ENCODE peak calls at places on chromosome 12, in nine cellular contexts. D is body of pancreas; E is brain microvascular endothelial cell; R is astrocyte of the spinal cord; Z is choroid plexus epithelial cell; G is stomach; M is lower lobe of right lung; I is heart left ventricle; X is CD8-positive, alpha-beta T cell. C is an unnamed sample.

GRCh38 chr12:93851245-93851665 is 174.1 kb downstream of the CRADD start:
- DNase-seq in D (no peak), E (no peak), R (no peak), Z (no peak), G (no peak), M (no peak), I (no peak), X (no peak), C (no peak)

GRCh38 chr12:91877461-91878230 is 268.0 kb downstream of the BTG1 start:
- DNase-seq in D (no peak), E (no peak), R (no peak), Z (no peak), G (no peak), M (no peak), I (no peak), X (no peak), C (no peak)

GRCh38 chr12:115598827-115599226 is 678.7 kb downstream of the MED13L start:
- DNase-seq in D (no peak), E (no peak), R (no peak), Z (peak), G (no peak), M (no peak), I (no peak), X (no peak), C (peak)

GRCh38 chr12:3962661-3963483 is 89.7 kb upstream of the PARP11 start:
- DNase-seq in D (peak), E (no peak), R (no peak), Z (no peak), G (no peak), M (peak), I (peak), X (peak), C (no peak)

GRCh38 chr12:81518638-81519037 is 240.5 kb downstream of the PPFIA2 start:
- DNase-seq in D (no peak), E (no peak), R (no peak), Z (no peak), G (no peak), M (no peak), I (no peak), X (no peak), C (no peak)

GRCh38 chr12:119693006-119693405 is 25.1 kb downstream of the PRKAB1 start:
- DNase-seq in D (peak), E (no peak), R (peak), Z (no peak), G (peak), M (no peak), I (no peak), X (no peak), C (peak)

GRCh38 chr12:10967409-10967808 is 19.3 kb downstream of the TAS2R50 start:
- DNase-seq in D (no peak), E (no peak), R (peak), Z (peak), G (no peak), M (no peak), I (no peak), X (no peak), C (peak)

GRCh38 chr12:116674643-116675183 is 63.2 kb downstream of the SPRING1 start:
- DNase-seq in D (no peak), E (no peak), R (no peak), Z (peak), G (no peak), M (no peak), I (no peak), X (no peak), C (peak)

GRCh38 chr12:5506821-5507231 is 74.9 kb downstream of the NTF3 start:
- DNase-seq in D (peak), E (no peak), R (no peak), Z (no peak), G (no peak), M (no peak), I (no peak), X (no peak), C (no peak)

GRCh38 chr12:25553083-25553482 is at the start of gene LMNTD1:
- DNase-seq in D (no peak), E (peak), R (peak), Z (peak), G (no peak), M (no peak), I (no peak), X (no peak), C (peak)

GRCh38 chr12:50111417-50111692 is 681 bp upstream of the COX14 start:
- DNase-seq in D (no peak), E (no peak), R (no peak), Z (no peak), G (no peak), M (no peak), I (no peak), X (no peak), C (no peak)

GRCh38 chr12:92070054-92070863 is 75.4 kb downstream of the BTG1 start:
- DNase-seq in D (peak), E (no peak), R (no peak), Z (no peak), G (peak), M (no peak), I (no peak), X (no peak), C (no peak)

GRCh38 chr12:42809226-42809625 is 219.7 kb upstream of the PRICKLE1 start:
- DNase-seq in D (no peak), E (peak), R (peak), Z (peak), G (no peak), M (no peak), I (no peak), X (no peak), C (peak)

GRCh38 chr12:39442895-39443703 is at the start of gene KIF21A:
- DNase-seq in D (peak), E (peak), R (peak), Z (peak), G (peak), M (peak), I (peak), X (peak), C (peak)

GRCh38 chr12:13163868-13164267 is 32.7 kb upstream of the EMP1 start:
- DNase-seq in D (no peak), E (no peak), R (no peak), Z (no peak), G (no peak), M (no peak), I (no peak), X (no peak), C (no peak)

GRCh38 chr12:3752096-3752709 is 706 bp downstream of the CRACR2A start:
- DNase-seq in D (peak), E (peak), R (peak), Z (peak), G (peak), M (peak), I (peak), X (peak), C (peak)

GRCh38 chr12:20798561-20798960 is 11.9 kb upstream of the SLCO1B3 start:
- DNase-seq in D (no peak), E (peak), R (peak), Z (peak), G (no peak), M (no peak), I (no peak), X (no peak), C (peak)

GRCh38 chr12:120483621-120484020 is 12.3 kb upstream of the DYNLL1 start:
- DNase-seq in D (no peak), E (no peak), R (no peak), Z (no peak), G (no peak), M (no peak), I (no peak), X (no peak), C (no peak)

GRCh38 chr12:25065035-25065434 is 116.1 kb upstream of the BCAT1 start:
- DNase-seq in D (no peak), E (no peak), R (no peak), Z (no peak), G (no peak), M (no peak), I (no peak), X (no peak), C (no peak)

GRCh38 chr12:30691122-30691879 is 4.4 kb downstream of the IPO8 start:
- DNase-seq in D (peak), E (peak), R (peak), Z (peak), G (no peak), M (no peak), I (no peak), X (no peak), C (peak)

GRCh38 chr12:12612403-12612802 is 727 bp downstream of the CREBL2 start:
- DNase-seq in D (peak), E (peak), R (peak), Z (peak), G (no peak), M (no peak), I (no peak), X (no peak), C (peak)

GRCh38 chr12:68224613-68225285 is 861 bp downstream of the IL26 start:
- DNase-seq in D (no peak), E (peak), R (peak), Z (peak), G (no peak), M (no peak), I (no peak), X (no peak), C (peak)

GRCh38 chr12:94941440-94941862 is 62.0 kb downstream of the NDUFA12 start:
- DNase-seq in D (peak), E (peak), R (peak), Z (peak), G (no peak), M (no peak), I (peak), X (peak), C (peak)

GRCh38 chr12:131217024-131217586 is 263.4 kb downstream of the ADGRD1 start:
- DNase-seq in D (no peak), E (no peak), R (no peak), Z (no peak), G (no peak), M (no peak), I (no peak), X (no peak), C (no peak)

GRCh38 chr12:109069307-109070231 is 17.2 kb downstream of the USP30 start:
- DNase-seq in D (no peak), E (no peak), R (no peak), Z (no peak), G (no peak), M (no peak), I (no peak), X (no peak), C (no peak)

GRCh38 chr12:21815306-21816062 is 41.0 kb upstream of the KCNJ8 start:
- DNase-seq in D (no peak), E (peak), R (peak), Z (peak), G (no peak), M (no peak), I (no peak), X (no peak), C (peak)

GRCh38 chr12:4137015-4137414 is 136.5 kb upstream of the CCND2 start:
- DNase-seq in D (no peak), E (no peak), R (no peak), Z (no peak), G (no peak), M (no peak), I (no peak), X (no peak), C (no peak)

GRCh38 chr12:8145754-8146415 is 10.9 kb upstream of the ZNF705A start:
- DNase-seq in D (peak), E (peak), R (peak), Z (peak), G (no peak), M (peak), I (peak), X (no peak), C (peak)

GRCh38 chr12:20423557-20423956 is 55.2 kb downstream of the PDE3A start:
- DNase-seq in D (no peak), E (no peak), R (no peak), Z (no peak), G (no peak), M (no peak), I (no peak), X (no peak), C (no peak)

GRCh38 chr12:11022520-11022919 is at the start of gene TAS2R19:
- DNase-seq in D (no peak), E (no peak), R (no peak), Z (no peak), G (no peak), M (no peak), I (no peak), X (no peak), C (no peak)

GRCh38 chr12:27922591-27923139 is 49.9 kb downstream of the PTHLH start:
- DNase-seq in D (peak), E (peak), R (peak), Z (peak), G (no peak), M (no peak), I (no peak), X (no peak), C (peak)

GRCh38 chr12:108306014-108306501 is 33.1 kb downstream of the CMKLR1 start:
- DNase-seq in D (peak), E (peak), R (peak), Z (peak), G (no peak), M (no peak), I (no peak), X (no peak), C (peak)

GRCh38 chr12:51814311-51815088 is 34.0 kb downstream of the FIGNL2 start:
- DNase-seq in D (peak), E (peak), R (peak), Z (peak), G (peak), M (peak), I (peak), X (peak), C (peak)

DNA sequence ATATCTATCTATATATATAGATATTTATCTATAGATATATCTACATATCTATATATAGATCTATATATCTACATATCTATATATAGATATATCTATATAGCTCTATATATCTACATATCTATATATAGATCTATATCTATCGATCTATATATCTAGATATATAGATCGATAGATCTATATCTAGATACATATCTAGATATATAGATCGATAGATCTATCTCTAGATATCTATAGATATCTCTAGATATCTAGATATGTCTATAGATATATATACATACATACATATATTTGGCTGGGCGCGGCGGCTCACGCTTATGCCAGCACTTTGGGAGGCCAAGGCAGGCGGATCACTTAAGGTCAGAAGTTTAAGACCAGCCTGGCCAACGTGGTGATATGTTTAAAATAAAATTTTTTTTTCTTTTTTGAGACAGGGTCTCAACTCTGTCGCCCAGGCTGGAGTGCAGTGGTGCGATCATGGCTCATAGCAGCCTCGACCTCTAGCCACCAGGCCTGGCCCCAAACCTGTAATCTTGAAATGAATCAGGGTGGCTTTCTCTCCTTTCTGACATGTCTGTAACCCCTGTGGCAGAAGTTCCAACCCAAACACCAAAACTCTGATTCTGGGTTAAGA is 18.1 kb downstream of the ARPC3 start:
- DNase-seq in D (no peak), E (no peak), R (no peak), Z (no peak), G (no peak), M (no peak), I (no peak), X (no peak), C (no peak)
- H3K4me3 ChIP-seq in D (peak), E (peak), R (peak), Z (no peak), G (peak), M (peak), I (peak), X (no peak), C (no peak)

GRCh38 chr12:69703146-69703642 is 4.1 kb upstream of the BEST3 start:
- DNase-seq in D (no peak), E (no peak), R (no peak), Z (no peak), G (no peak), M (no peak), I (no peak), X (no peak), C (no peak)

GRCh38 chr12:69714542-69714941 is 15.4 kb upstream of the BEST3 start:
- DNase-seq in D (no peak), E (no peak), R (no peak), Z (no peak), G (no peak), M (no peak), I (no peak), X (no peak), C (no peak)

GRCh38 chr12:69712826-69713225 is 13.7 kb upstream of the BEST3 start:
- DNase-seq in D (no peak), E (no peak), R (no peak), Z (no peak), G (no peak), M (no peak), I (no peak), X (no peak), C (no peak)

GRCh38 chr12:69704357-69704756 is 5.3 kb upstream of the BEST3 start:
- DNase-seq in D (no peak), E (no peak), R (no peak), Z (no peak), G (no peak), M (no peak), I (no peak), X (no peak), C (no peak)

DNA sequence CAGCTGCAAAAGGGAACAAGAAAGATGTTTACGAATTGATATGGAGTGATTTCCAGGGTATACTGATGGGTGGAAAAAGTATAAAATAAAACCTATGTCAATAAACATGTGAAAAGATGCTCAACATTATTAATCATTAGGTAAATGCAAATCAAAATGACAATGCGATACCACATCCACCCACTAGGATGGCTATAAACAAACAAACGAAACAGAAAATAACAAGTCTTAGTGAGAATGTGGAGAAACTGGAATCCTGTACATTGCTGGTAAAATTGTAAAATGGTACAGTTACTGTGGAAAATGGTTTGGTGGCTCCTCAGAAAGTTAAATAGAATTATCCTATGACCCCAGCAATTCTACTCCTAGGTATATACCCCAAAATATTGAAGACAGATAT is 9.5 kb upstream of the BEST3 start:
- DNase-seq in D (no peak), E (no peak), R (no peak), Z (no peak), G (no peak), M (no peak), I (no peak), X (no peak), C (no peak)
- TF ChIP-seq CTCF in D (no peak), E (no peak), R (no peak), Z (no peak), G (no peak), M (no peak), I (no peak), X (peak), C (peak)

GRCh38 chr12:6782119-6782518 is 7.2 kb upstream of the CD4 start:
- DNase-seq in D (no peak), E (no peak), R (no peak), Z (no peak), G (no peak), M (no peak), I (no peak), X (no peak), C (no peak)

GRCh38 chr12:6782903-6783571 is 6.3 kb upstream of the CD4 start:
- DNase-seq in D (no peak), E (no peak), R (no peak), Z (no peak), G (no peak), M (no peak), I (no peak), X (no peak), C (no peak)

GRCh38 chr12:6784292-6784691 is 5.0 kb upstream of the CD4 start:
- DNase-seq in D (no peak), E (no peak), R (no peak), Z (no peak), G (no peak), M (no peak), I (no peak), X (no peak), C (no peak)

GRCh38 chr12:6786416-6787094 is 2.8 kb upstream of the CD4 start:
- DNase-seq in D (no peak), E (no peak), R (no peak), Z (no peak), G (no peak), M (no peak), I (no peak), X (no peak), C (no peak)

GRCh38 chr12:6783828-6784227 is 5.5 kb upstream of the CD4 start:
- DNase-seq in D (no peak), E (no peak), R (no peak), Z (no peak), G (no peak), M (no peak), I (no peak), X (no peak), C (no peak)
- H3K4me3 ChIP-seq in D (no peak), E (no peak), R (no peak), Z (no peak), G (no peak), M (no peak), I (no peak), X (no peak), C (no peak)

GRCh38 chr12:15151141-15152091 is 69.8 kb downstream of the RERG start:
- DNase-seq in D (peak), E (peak), R (peak), Z (peak), G (no peak), M (no peak), I (no peak), X (no peak), C (peak)
- TF ChIP-seq CTCF in D (peak), E (peak), R (peak), Z (peak), G (peak), M (peak), I (peak), X (peak), C (peak)

GRCh38 chr12:106248849-106249371 is 1.1 kb upstream of the CKAP4 start:
- DNase-seq in D (peak), E (peak), R (peak), Z (peak), G (no peak), M (peak), I (no peak), X (no peak), C (peak)

GRCh38 chr12:106248177-106248848 is 493 bp upstream of the CKAP4 start:
- DNase-seq in D (peak), E (peak), R (peak), Z (peak), G (peak), M (peak), I (peak), X (no peak), C (peak)

GRCh38 chr12:106251636-106252035 is 3.8 kb upstream of the CKAP4 start:
- DNase-seq in D (no peak), E (no peak), R (no peak), Z (peak), G (no peak), M (no peak), I (no peak), X (no peak), C (no peak)

GRCh38 chr12:106247731-106248176 is at the start of gene CKAP4:
- DNase-seq in D (peak), E (peak), R (peak), Z (peak), G (peak), M (peak), I (peak), X (peak), C (peak)

DNA sequence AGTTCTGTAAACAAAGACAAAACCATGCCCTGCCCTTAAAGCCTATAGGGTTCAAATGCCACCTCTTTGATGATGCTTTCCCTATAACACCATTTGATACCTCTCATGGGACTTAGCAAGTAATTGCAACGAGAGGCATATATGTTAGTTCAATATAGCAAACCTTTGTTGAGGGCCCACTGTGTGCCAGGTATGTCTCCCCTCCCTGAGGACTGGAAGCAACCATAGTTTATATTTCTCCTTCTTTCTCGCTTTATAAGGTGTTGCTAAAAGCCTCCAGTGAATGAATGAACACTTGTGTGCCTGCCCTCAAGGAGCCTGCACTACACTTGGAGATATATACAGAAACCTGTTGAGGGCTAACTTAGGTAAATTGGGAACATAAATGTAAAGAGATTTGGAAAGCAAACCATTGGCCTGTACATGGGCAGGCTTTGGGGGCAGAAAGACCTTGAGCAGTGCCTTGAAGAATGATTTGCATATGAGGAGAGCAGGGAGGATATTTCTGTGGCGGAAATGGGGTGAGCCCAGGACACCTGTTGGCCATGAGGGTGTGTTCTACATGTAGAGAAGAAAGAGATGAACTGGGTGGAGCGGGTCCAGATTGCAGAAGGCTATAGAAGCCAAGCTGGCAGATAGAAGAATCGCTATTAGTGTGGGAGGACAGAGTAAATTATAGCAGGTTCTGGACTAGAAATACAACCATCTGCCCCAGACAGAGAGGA is 1.8 kb upstream of the CKAP4 start:
- DNase-seq in D (no peak), E (no peak), R (no peak), Z (no peak), G (no peak), M (no peak), I (no peak), X (no peak), C (no peak)
- H3K4me3 ChIP-seq in D (no peak), E (no peak), R (no peak), Z (no peak), G (no peak), M (no peak), I (no peak), X (no peak), C (peak)

C was measured in fibroblast of the aortic adventitia.